ENCODE peak calls at places on chromosomes 1 and 21, in nine cellular contexts. V is CD8-positive, alpha-beta T cell; P is MM.1S; N is HCT116; I is adrenal gland; S is heart right ventricle; B is ovary; F is upper lobe of right lung; Q is naive thymus-derived CD4-positive, alpha-beta T cell. C is an unnamed sample.
A peak's percentile ranks its signal among the peaks of the same experiment; 100 is the strongest.

GRCh38 chr1:54301494-54301893 is 101.5 kb downstream of the MRPL37 start:
- DNase-seq in B (no peak), Q (no peak), F (no peak), I (no peak), N (no peak), S (no peak), P (no peak), V (no peak), C (no peak)

GRCh38 chr1:30133414-30134055 is 589.9 kb downstream of the MATN1 start:
- DNase-seq in N (no peak), B (no peak), V (no peak), S (no peak), F (no peak), P (no peak), I (no peak), Q (no peak), C (no peak)

GRCh38 chr1:173628888-173629287 is 6.2 kb upstream of the TEX50 start:
- DNase-seq in P (no peak), F (no peak), Q (no peak), N (no peak), B (no peak), I (no peak), V (no peak), S (no peak), C (peak; percentile 15)

GRCh38 chr1:161941726-161942125 is 81.9 kb downstream of the OLFML2B start:
- DNase-seq in F (no peak), B (no peak), V (no peak), S (no peak), I (no peak), Q (no peak), P (no peak), N (no peak), C (no peak)

GRCh38 chr1:211352985-211353515 is 26.4 kb downstream of the TRAF5 start:
- DNase-seq in F (no peak), P (peak; percentile 75), I (peak; percentile 38), Q (peak; percentile 28), V (peak; percentile 48), N (peak; percentile 15), S (no peak), B (no peak), C (peak; percentile 59)

GRCh38 chr1:91130256-91130985 is 108.6 kb upstream of the ZNF644 start:
- DNase-seq in S (no peak), I (no peak), F (no peak), N (no peak), Q (no peak), B (no peak), V (no peak), P (no peak), C (no peak)

GRCh38 chr1:101728029-101728428 is 268.7 kb downstream of the OLFM3 start:
- DNase-seq in F (no peak), B (no peak), N (no peak), P (peak; percentile 69), Q (no peak), S (no peak), I (no peak), V (no peak), C (no peak)

GRCh38 chr1:79887059-79887458 is 880.5 kb upstream of the ADGRL4 start:
- DNase-seq in N (no peak), V (no peak), P (no peak), Q (no peak), I (no peak), S (peak; percentile 6), B (no peak), F (no peak), C (no peak)

GRCh38 chr1:182635871-182636270 is 31.7 kb upstream of the RGS16 start:
- DNase-seq in P (no peak), I (no peak), V (no peak), N (no peak), S (no peak), B (no peak), Q (no peak), F (no peak), C (no peak)

GRCh38 chr1:109181085-109181806 is 32.5 kb upstream of the SARS1 start:
- DNase-seq in S (no peak), F (no peak), B (no peak), P (no peak), N (no peak), I (no peak), V (no peak), Q (no peak), C (no peak)

GRCh38 chr21:36466061-36466511 is 13.8 kb downstream of the CLDN14 start:
- DNase-seq in B (no peak), F (no peak), P (no peak), Q (no peak), I (no peak), N (no peak), V (no peak), S (no peak), C (no peak)

GRCh38 chr21:26637346-26637745 is 64.3 kb upstream of the CYYR1 start:
- DNase-seq in S (no peak), P (no peak), B (no peak), F (no peak), Q (no peak), I (no peak), N (no peak), V (no peak), C (no peak)

DNA sequence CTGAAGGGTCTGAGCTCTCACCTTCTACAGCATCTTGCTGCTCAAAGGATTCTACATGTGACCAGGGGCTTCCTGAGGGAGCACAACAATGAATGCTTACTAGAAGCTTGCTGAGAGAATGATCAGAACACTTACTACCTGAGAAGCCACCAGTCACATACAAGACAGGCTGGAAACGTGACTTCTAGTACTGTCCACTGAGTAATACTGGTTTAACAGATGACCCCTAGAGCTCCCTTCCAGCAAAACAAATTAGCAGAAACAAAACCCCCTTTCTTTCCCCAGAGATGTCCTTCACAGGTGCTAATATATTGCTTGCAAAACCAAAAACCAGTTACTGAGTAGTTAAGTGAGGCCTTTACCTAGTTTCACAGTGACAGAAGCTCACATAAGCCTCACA is 2.1 kb downstream of the TAF5L start:
- DNase-seq in Q (no peak), B (no peak), V (no peak), P (no peak), F (no peak), N (no peak), S (no peak), I (no peak), C (no peak)
- H3K4me1 ChIP-seq in Q (peaks cover 27% of the 10 kb centered on the region), B (peaks cover 10% of the 10 kb centered on the region), V (peaks cover 29% of the 10 kb centered on the region), P (peaks cover 37% of the 10 kb centered on the region), F (peaks cover 34% of the 10 kb centered on the region), N (peaks cover 18% of the 10 kb centered on the region), S (peaks cover 74% of the 10 kb centered on the region), I (peaks cover 13% of the 10 kb centered on the region), C (peaks cover 46% of the 10 kb centered on the region)

DNA sequence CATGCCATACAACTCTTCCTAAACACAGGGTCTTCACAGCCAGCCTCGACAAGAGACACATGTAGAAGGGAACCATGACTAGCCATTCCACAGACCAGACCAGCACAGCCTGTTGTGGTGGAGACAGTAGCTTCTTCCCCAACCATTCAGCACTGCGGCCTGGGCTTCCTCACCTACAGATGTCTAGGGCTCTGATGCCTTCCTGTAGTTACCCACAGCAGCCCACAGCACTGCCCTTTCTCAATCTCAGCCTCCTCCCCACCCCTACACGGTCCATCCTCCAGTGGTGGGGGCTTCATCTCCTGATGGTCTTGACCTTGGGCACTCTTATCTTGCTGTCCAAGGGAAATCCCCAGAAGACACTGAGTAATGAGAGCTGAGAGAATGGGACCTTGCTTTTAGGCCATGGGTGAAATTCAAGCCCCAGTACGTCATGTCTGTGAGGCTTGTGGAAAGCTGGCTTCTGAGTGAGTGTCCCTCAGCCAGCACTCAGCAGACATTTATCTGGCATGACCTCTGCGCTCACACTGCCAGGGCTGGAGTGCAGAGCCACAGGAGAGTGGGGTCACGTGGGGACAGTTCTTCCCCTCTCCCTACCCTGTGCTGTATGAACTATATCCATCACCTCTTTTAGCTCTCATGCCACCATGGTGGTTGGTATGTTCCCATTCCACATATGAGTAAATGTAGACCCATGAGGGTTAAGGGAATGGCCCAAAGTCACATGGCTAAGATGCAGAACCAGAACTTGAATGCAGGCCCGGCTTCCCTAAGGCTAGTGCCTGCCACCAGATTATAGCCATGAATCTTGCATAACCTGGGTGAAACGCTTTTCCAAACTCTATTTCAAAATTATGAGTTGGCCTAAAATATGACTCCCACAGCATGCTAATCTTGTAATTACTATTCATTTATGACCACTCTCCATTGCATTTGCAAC is 104.7 kb downstream of the HIVEP3 start:
- DNase-seq in F (no peak), Q (no peak), I (no peak), S (peak; percentile 71), B (no peak), P (no peak), N (no peak), V (no peak), C (no peak)
- H3K27ac ChIP-seq in F (peak overlapping the region; percentile 55), Q (no peak overlapping the region), I (no peak overlapping the region), S (peak overlapping the region; percentile 49), B (no peak overlapping the region), P (no peak overlapping the region), N (no peak overlapping the region), V (no peak overlapping the region), C (no peak overlapping the region)

DNA sequence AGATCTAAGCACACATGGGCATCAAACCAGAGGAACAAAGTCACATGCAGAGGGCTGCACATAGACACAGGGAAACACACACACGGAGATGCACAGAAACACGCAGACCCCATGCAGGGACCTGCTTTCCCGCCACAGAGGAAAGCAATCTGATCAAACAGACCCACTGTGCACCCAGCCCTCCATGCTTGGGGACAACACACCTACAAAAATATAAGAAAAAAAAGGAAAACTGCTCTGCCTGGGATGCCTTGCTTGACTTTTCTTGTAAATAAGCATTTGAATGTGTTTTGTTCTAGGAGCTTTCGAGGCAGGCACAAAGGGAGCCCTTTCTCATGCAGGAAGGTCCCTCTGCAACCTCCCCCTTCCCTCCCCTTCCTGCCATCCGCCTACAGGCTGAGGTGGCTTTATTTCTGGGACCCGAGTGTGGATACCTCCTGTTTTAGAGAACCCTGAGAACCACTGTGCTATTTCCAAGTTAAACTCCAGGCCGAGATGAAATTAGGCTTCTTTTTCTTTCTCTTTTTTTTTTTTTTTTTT is 3.5 kb upstream of the ICMT start:
- DNase-seq in N (no peak), F (no peak), Q (no peak), S (no peak), B (no peak), I (no peak), V (no peak), P (no peak), C (no peak)
- H3K27me3 ChIP-seq in N (no peaks in the 10 kb centered on the region), F (peaks cover 49% of the 10 kb centered on the region), Q (peaks cover 10% of the 10 kb centered on the region), S (peaks cover 57% of the 10 kb centered on the region), B (peaks cover 9% of the 10 kb centered on the region), I (peaks cover 41% of the 10 kb centered on the region), V (peaks cover 20% of the 10 kb centered on the region), P (peaks cover 55% of the 10 kb centered on the region), C (peaks cover 13% of the 10 kb centered on the region)

DNA sequence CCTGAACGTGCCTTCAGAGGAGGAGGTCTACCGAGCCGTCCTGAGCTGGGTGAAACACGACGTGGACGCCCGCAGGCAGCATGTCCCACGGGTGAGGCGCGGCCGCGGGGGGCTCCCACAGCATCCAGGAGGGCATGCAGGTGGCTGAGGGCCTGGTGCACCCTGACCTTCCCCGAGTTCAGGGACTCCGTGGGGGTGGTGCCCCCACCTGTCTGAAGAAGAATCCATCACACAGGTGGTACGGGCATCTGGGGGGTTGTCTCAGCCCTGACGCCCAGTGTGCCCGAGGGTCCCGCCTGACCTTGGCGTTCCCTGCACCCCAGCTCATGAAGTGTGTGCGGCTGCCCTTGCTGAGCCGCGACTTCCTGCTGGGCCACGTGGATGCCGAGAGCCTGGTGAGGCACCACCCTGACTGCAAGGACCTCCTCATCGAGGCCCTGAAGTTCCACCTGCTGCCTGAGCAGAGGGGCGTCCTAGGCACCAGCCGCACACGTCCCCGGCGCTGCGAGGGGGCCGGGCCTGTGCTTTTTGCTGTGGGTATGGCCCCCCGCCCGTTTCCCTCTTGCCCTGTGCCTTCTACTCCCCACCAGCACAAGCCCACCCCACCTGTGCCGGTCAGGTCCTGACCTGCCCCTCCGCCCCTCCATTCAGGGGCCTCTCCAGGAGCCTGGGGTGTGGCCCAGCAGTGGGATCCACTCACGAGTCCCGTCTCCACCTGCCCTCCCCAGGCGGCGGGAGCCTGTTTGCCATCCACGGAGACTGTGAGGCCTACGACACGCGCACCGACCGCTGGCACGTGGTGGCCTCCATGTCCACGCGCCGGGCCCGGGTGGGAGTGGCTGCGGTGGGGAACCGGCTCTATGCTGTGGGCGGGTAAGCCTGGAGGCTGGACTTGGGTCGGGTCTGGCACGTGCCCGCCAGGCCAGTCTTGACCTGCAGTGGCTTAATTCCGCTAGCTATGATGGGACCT is 2.3 kb downstream of the KLHL17 start:
- DNase-seq in B (no peak), N (no peak), Q (no peak), I (no peak), P (no peak), V (no peak), F (no peak), S (no peak), C (no peak)
- H3K4me1 ChIP-seq in B (peaks cover 11% of the 10 kb centered on the region), N (peaks cover 38% of the 10 kb centered on the region), Q (peaks cover 14% of the 10 kb centered on the region), I (peaks cover 31% of the 10 kb centered on the region), P (peaks cover 11% of the 10 kb centered on the region), V (peaks cover 39% of the 10 kb centered on the region), F (peaks cover 28% of the 10 kb centered on the region), S (peaks cover 34% of the 10 kb centered on the region), C (peaks cover 50% of the 10 kb centered on the region)